ENCODE peak calls at places on chromosomes 16 and 17, in six cellular contexts. T, F, O, V, U and L are unnamed samples. For H3K36me3, the result is how much of the 10 kb centered on the place peaks cover.

GRCh38 chr16:10332301-10332700 is 53.6 kb upstream of the ATF7IP2 start:
- DNase-seq in T (no peak), F (no peak), O (no peak), V (no peak), U (no peak), L (no peak)

GRCh38 chr17:1492249-1493206 is at the start of gene MYO1C:
- DNase-seq in T (no peak), F (no peak), O (no peak), V (no peak), U (peak), L (no peak)

GRCh38 chr17:47902039-47902744 is 6.2 kb downstream of the SP2 start:
- DNase-seq in T (no peak), F (no peak), O (no peak), V (no peak), U (no peak), L (no peak)

GRCh38 chr17:6711081-6711674 is 2.0 kb downstream of the SLC13A5 start:
- DNase-seq in T (no peak), F (no peak), O (no peak), V (no peak), U (no peak), L (no peak)

GRCh38 chr17:10156579-10157488 is 41.6 kb downstream of the GAS7 start:
- DNase-seq in T (peak), F (no peak), O (no peak), V (peak), U (no peak), L (peak)

GRCh38 chr16:50603206-50604064 is 55.2 kb downstream of the NKD1 start:
- DNase-seq in T (no peak), F (no peak), O (no peak), V (peak), U (peak), L (no peak)

GRCh38 chr17:40472733-40473452 is 28.5 kb downstream of the TNS4 start:
- DNase-seq in T (no peak), F (peak), O (no peak), V (no peak), U (no peak), L (no peak)

GRCh38 chr17:60524463-60525346 is 1.3 kb downstream of the APPBP2 start:
- DNase-seq in T (no peak), F (peak), O (no peak), V (no peak), U (no peak), L (peak)

DNA sequence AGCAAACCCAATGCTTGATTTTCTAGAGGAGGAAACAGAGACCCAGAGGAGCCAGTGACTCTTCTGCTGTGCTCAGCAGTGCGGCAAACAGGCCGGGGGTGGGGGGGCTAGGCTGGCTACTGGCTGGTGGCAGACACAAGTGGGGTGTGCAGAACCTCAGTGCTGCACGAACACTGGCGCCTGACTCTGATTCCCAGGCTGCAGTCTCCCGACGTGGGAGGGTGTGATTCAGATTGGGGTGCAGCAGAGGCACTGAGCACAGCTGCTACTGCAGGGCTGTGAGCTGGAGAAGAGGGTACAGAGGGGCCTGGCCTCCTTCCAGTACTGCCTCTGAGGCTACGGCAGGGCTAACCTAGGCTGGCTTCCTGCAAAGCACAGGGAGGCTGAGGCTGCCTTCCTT is 8.1 kb downstream of the RPL19 start:
- DNase-seq in T (no peak), F (peak), O (no peak), V (no peak), U (no peak), L (no peak)
- H3K36me3 ChIP-seq in T (under half), F (under half), O (under half), V (under half), U (under half), L (under half)

GRCh38 chr17:30380106-30380420 is 1.3 kb downstream of the CPD start:
- DNase-seq in T (no peak), F (peak), O (no peak), V (no peak), U (no peak), L (no peak)
- TF ChIP-seq POLR2A in T (no peak), F (no peak), O (no peak), V (no peak), U (no peak), L (no peak)

GRCh38 chr17:4553669-4554068 is 1.5 kb downstream of the MYBBP1A start:
- DNase-seq in T (no peak), F (no peak), O (no peak), V (no peak), U (no peak), L (no peak)
- H3K36me3 ChIP-seq in T (under half), F (under half), O (half or more), V (under half), U (under half), L (half or more)

DNA sequence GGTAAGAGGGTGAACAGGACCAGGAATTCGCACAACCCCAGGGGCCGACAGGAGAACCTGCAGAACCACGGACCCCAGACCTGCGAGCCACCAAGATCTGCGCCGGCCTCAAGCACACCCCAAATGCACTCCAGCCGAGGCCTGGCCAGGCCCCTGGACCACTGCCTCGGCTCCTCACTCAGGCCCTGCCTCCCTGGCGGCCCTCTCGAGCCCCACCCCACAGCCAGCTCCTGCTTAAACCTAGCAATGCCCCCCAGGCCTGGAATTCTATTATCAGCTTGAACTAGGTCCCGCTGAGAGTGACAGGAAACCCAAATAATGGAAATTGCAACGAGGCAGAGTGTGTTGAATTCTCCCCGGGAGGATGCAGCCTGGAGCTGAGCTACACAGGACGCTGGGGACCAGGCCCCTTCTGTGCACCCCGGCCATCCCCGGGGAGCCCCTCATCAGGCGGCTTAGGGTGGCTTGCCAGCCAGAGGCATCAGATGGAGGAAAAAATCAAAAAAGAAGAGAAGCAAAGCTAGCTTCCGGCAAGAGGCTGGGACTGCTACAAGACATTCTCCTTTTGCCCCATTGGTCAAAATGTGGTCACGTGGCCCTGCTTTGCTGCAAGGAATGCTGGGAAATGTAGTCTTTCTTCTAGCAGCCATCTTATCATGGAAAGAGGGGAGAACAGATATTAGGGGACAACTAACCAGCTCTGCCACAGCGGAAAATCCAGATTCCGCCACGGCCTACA is 2.4 kb upstream of the ENPP7 start:
- DNase-seq in T (peak), F (peak), O (peak), V (peak), U (peak), L (peak)
- TF ChIP-seq POLR2A in T (no peak), F (no peak), O (no peak), V (no peak), U (no peak), L (no peak)

GRCh38 chr17:45101883-45102811 is 30.2 kb downstream of the PLCD3 start:
- DNase-seq in T (no peak), F (no peak), O (no peak), V (no peak), U (no peak), L (no peak)

GRCh38 chr17:45104497-45104896 is 27.8 kb downstream of the PLCD3 start:
- DNase-seq in T (no peak), F (no peak), O (no peak), V (no peak), U (no peak), L (no peak)

GRCh38 chr17:45104029-45104428 is 28.3 kb downstream of the PLCD3 start:
- DNase-seq in T (no peak), F (no peak), O (no peak), V (no peak), U (no peak), L (no peak)

GRCh38 chr17:45102856-45103255 is 29.5 kb downstream of the PLCD3 start:
- DNase-seq in T (no peak), F (no peak), O (no peak), V (no peak), U (no peak), L (no peak)

GRCh38 chr17:45103269-45103795 is 29.0 kb downstream of the PLCD3 start:
- DNase-seq in T (no peak), F (no peak), O (no peak), V (no peak), U (no peak), L (no peak)
- H3K36me3 ChIP-seq in T (under half), F (half or more), O (half or more), V (under half), U (under half), L (half or more)

GRCh38 chr16:25690563-25691143 is 1.1 kb upstream of the HS3ST4 start:
- DNase-seq in T (no peak), F (no peak), O (no peak), V (no peak), U (no peak), L (no peak)

GRCh38 chr16:25692734-25693508 is 1.2 kb downstream of the HS3ST4 start:
- DNase-seq in T (no peak), F (no peak), O (no peak), V (no peak), U (no peak), L (no peak)

GRCh38 chr16:25693621-25694020 is 1.9 kb downstream of the HS3ST4 start:
- DNase-seq in T (no peak), F (no peak), O (no peak), V (no peak), U (no peak), L (no peak)

GRCh38 chr16:25692307-25692706 is 548 bp downstream of the HS3ST4 start:
- DNase-seq in T (no peak), F (no peak), O (no peak), V (no peak), U (no peak), L (no peak)

GRCh38 chr16:25691519-25692091 is at the start of gene HS3ST4:
- DNase-seq in T (no peak), F (no peak), O (no peak), V (no peak), U (no peak), L (no peak)
- TF ChIP-seq POLR2A in T (no peak), F (no peak), O (no peak), V (no peak), U (no peak), L (no peak)

GRCh38 chr17:76404256-76404655 is 19.8 kb downstream of the SPHK1 start:
- DNase-seq in T (no peak), F (no peak), O (no peak), V (no peak), U (no peak), L (no peak)

GRCh38 chr17:76405607-76405966 is 21.2 kb downstream of the SPHK1 start:
- DNase-seq in T (no peak), F (no peak), O (no peak), V (no peak), U (no peak), L (no peak)

GRCh38 chr17:76404976-76405563 is 20.7 kb downstream of the SPHK1 start:
- DNase-seq in T (no peak), F (no peak), O (no peak), V (no peak), U (no peak), L (no peak)

GRCh38 chr17:76407509-76407908 is 23.1 kb downstream of the SPHK1 start:
- DNase-seq in T (no peak), F (no peak), O (no peak), V (no peak), U (no peak), L (no peak)

DNA sequence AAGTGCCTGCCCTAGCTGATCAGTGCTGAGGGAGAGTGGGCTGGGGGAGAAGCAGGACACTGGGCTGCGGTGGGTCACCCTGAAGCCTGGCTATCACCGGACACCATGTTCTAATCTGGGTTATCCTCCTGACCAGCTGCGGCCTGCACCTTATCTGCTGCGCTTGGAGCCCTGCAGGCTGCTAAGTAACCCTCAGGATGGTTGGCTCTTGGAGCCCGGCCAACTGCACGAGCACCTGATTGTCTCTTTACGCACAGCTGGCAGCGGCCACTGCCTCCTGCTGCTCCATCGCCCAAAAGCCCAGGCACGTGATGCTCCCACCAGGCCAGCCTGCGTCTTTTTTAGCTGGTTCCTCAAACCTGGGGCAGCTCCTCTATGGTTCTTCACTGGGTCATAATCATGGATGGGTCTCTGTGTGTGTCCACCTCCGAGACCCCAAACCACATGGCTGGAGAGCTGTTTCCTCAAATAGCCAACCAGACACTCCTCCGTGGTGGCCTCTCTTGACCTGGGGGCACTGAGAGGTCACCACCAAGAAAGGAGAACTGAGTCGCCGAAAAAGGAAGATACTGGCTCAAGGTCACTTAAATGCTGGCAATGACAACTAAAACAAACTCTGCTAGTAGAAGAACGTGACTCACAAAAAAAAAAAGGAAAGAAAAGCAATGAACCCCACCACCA is 21.7 kb downstream of the SPHK1 start:
- DNase-seq in T (peak), F (peak), O (no peak), V (peak), U (no peak), L (no peak)
- H3K36me3 ChIP-seq in T (under half), F (under half), O (under half), V (under half), U (under half), L (half or more)

DNA sequence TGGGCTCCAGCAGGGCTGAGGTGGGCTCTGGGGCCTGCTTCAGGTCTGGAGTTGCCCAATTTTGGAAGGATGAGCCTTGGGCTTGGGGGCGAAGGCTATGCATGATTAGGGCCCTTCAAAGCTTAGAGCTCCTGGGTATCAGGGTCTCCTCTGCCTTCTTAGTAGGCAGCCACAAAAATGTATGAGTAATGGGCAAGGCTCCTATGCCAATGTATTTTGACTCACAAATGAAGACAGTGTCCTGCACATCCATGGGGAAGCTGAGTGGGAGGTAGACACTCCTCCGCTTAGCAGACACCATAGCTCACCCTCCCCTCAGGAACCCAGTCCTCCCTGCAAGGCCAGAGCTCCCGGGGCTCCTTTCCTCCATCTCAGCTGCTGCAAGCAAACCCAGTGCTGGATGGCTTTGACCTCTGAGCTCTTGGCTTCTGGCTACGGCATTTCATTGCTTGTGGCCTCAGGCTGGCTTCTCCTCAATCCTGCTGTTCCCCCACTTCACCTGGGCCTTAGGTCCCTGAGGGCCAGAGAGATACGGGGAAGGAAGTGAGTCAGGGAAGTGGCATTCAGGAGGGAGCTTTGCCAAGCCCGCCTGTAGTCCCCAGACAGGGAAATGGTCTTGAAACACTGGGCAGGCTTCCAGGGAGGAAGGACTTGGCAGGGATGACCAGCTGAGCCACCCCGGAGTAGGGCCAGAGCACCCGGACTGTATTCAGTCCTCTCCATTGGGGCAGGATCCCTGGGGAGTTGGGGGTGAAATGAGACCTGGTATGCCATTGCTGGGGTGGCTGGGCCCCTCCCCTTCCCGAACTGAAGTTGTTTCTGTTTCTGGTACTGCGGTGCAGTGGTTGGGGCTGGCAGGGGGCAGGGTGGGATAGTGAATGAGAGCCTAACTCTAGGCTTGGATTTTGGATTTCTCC is 4.4 kb downstream of the ABCC3 start:
- DNase-seq in T (peak), F (peak), O (peak), V (peak), U (peak), L (no peak)
- TF ChIP-seq POLR2A in T (no peak), F (no peak), O (peak), V (no peak), U (no peak), L (no peak)

GRCh38 chr17:18187226-18187625 is 3.6 kb downstream of the ALKBH5 start:
- DNase-seq in T (no peak), F (no peak), O (no peak), V (no peak), U (no peak), L (no peak)
- H3K36me3 ChIP-seq in T (under half), F (under half), O (under half), V (under half), U (under half), L (under half)

GRCh38 chr16:1156111-1156982 is 3.4 kb downstream of the CACNA1H start:
- DNase-seq in T (no peak), F (no peak), O (no peak), V (no peak), U (no peak), L (no peak)
- TF ChIP-seq POLR2A in T (no peak), F (no peak), O (no peak), V (no peak), U (no peak), L (no peak)